ENCODE peak calls at places on chromosome 9, in seven cellular contexts. Q is M059J, Z is putamen, P is heart right ventricle, J is amniotic stem cell, K is GM12891, E is HTR-8/SVneo. Y is an unnamed sample.

GRCh38 chr9:123453904-123454321 is 97.9 kb downstream of the CRB2 start:
- DNase-seq in Q (no peak), Z (peak), P (peak), J (no peak), K (no peak), E (no peak), Y (no peak)

GRCh38 chr9:29208670-29209069 is 1635.4 kb upstream of the C9orf72 start:
- DNase-seq in Q (no peak), Z (no peak), P (no peak), J (no peak), K (no peak), E (no peak), Y (no peak)

GRCh38 chr9:107870927-107871720 is 381.6 kb upstream of the KLF4 start:
- DNase-seq in Q (no peak), Z (no peak), P (no peak), J (no peak), K (no peak), E (no peak), Y (no peak)

GRCh38 chr9:8863886-8864881 is 1064.6 kb upstream of the DMAC1 start:
- DNase-seq in Q (no peak), Z (no peak), P (no peak), J (no peak), K (no peak), E (no peak), Y (no peak)

GRCh38 chr9:125126019-125126746 is 17.1 kb downstream of the SCAI start:
- DNase-seq in Q (peak), Z (peak), P (peak), J (peak), K (peak), E (peak), Y (peak)

GRCh38 chr9:124467410-124468060 is 17.3 kb downstream of the ADGRD2 start:
- DNase-seq in Q (no peak), Z (no peak), P (no peak), J (no peak), K (no peak), E (no peak), Y (no peak)

GRCh38 chr9:136619742-136620440 is 42.8 kb upstream of the EGFL7 start:
- DNase-seq in Q (peak), Z (no peak), P (no peak), J (no peak), K (no peak), E (no peak), Y (no peak)

GRCh38 chr9:100641166-100641565 is 63.3 kb downstream of the CAVIN4 start:
- DNase-seq in Q (no peak), Z (no peak), P (no peak), J (no peak), K (no peak), E (no peak), Y (no peak)

Y was measured in HS-27A.